ENCODE peak calls at places on chromosomes 4 and X, in nine cellular contexts. K, X, P, F, A, D, V, G and T are unnamed samples.

GRCh38 chr4:139552908-139553307 is 3.1 kb downstream of the SETD7 start:
- DNase-seq in K (no peak), X (no peak), P (no peak), F (no peak), A (no peak), D (no peak), V (no peak), G (no peak), T (no peak)

GRCh38 chrX:2691543-2692220 is 587 bp downstream of the CD99 start:
- DNase-seq in K (no peak), X (peak), P (no peak), F (peak), A (no peak), D (no peak), V (no peak), G (no peak), T (peak)

GRCh38 chr4:53592686-53593641 is 1.7 kb upstream of the LNX1 start:
- DNase-seq in K (no peak), X (peak), P (no peak), F (no peak), A (no peak), D (no peak), V (no peak), G (no peak), T (no peak)

GRCh38 chr4:132417220-132417619 is 731.9 kb upstream of the PCDH10 start:
- DNase-seq in K (no peak), X (no peak), P (no peak), F (no peak), A (no peak), D (no peak), V (no peak), G (no peak), T (no peak)

GRCh38 chr4:128524311-128524710 is 236.7 kb upstream of the PGRMC2 start:
- DNase-seq in K (no peak), X (peak), P (no peak), F (no peak), A (no peak), D (no peak), V (no peak), G (no peak), T (no peak)

GRCh38 chr4:127370495-127371069 is 262.2 kb upstream of the INTU start:
- DNase-seq in K (no peak), X (peak), P (no peak), F (no peak), A (no peak), D (no peak), V (no peak), G (no peak), T (no peak)

GRCh38 chr4:5435201-5435600 is 273.2 kb downstream of the EVC2 start:
- DNase-seq in K (no peak), X (no peak), P (no peak), F (no peak), A (no peak), D (no peak), V (no peak), G (no peak), T (no peak)

GRCh38 chr4:118953276-118953675 is 64.6 kb downstream of the SYNPO2 start:
- DNase-seq in K (no peak), X (no peak), P (no peak), F (no peak), A (no peak), D (no peak), V (no peak), G (no peak), T (no peak)

GRCh38 chr4:57911203-57911602 is 801.0 kb upstream of the IGFBP7 start:
- DNase-seq in K (no peak), X (no peak), P (no peak), F (no peak), A (no peak), D (no peak), V (no peak), G (no peak), T (no peak)

GRCh38 chr4:169244210-169244609 is 26.5 kb downstream of the SH3RF1 start:
- DNase-seq in K (no peak), X (no peak), P (no peak), F (no peak), A (no peak), D (no peak), V (no peak), G (no peak), T (peak)

GRCh38 chr4:131113273-131113672 is 2017.3 kb downstream of the C4orf33 start:
- DNase-seq in K (no peak), X (no peak), P (no peak), F (no peak), A (no peak), D (no peak), V (no peak), G (no peak), T (no peak)

GRCh38 chrX:129650821-129651510 is 3.8 kb downstream of the APLN start:
- DNase-seq in K (no peak), X (peak), P (no peak), F (no peak), A (no peak), D (no peak), V (no peak), G (no peak), T (no peak)

GRCh38 chrX:47540754-47541538 is 20.1 kb upstream of the ARAF start:
- DNase-seq in K (no peak), X (peak), P (peak), F (no peak), A (peak), D (peak), V (peak), G (no peak), T (peak)

GRCh38 chr4:122117743-122118142 is 34.4 kb upstream of the BLTP1 start:
- DNase-seq in K (no peak), X (no peak), P (no peak), F (no peak), A (no peak), D (no peak), V (no peak), G (no peak), T (no peak)

GRCh38 chrX:16664626-16665025 is 14.7 kb downstream of the S100G start:
- DNase-seq in K (no peak), X (no peak), P (no peak), F (no peak), A (no peak), D (no peak), V (no peak), G (no peak), T (no peak)

GRCh38 chr4:111678908-111679307 is 466.3 kb upstream of the FAM241A start:
- DNase-seq in K (no peak), X (no peak), P (no peak), F (no peak), A (no peak), D (no peak), V (no peak), G (no peak), T (no peak)

GRCh38 chr4:6342530-6343293 is 73.1 kb downstream of the WFS1 start:
- DNase-seq in K (no peak), X (no peak), P (peak), F (no peak), A (no peak), D (no peak), V (no peak), G (no peak), T (peak)

GRCh38 chr4:21018817-21019216 is 318.6 kb downstream of the PACRGL start:
- DNase-seq in K (no peak), X (no peak), P (no peak), F (no peak), A (no peak), D (no peak), V (no peak), G (no peak), T (no peak)

GRCh38 chrX:10030570-10030969 is 63.4 kb downstream of the CLDN34 start:
- DNase-seq in K (no peak), X (no peak), P (no peak), F (no peak), A (no peak), D (no peak), V (no peak), G (no peak), T (no peak)

GRCh38 chr4:177964693-177965168 is 522.5 kb upstream of the AGA start:
- DNase-seq in K (no peak), X (no peak), P (no peak), F (no peak), A (no peak), D (no peak), V (no peak), G (no peak), T (no peak)

GRCh38 chr4:110635155-110635479 is 12.2 kb upstream of the PITX2 start:
- DNase-seq in K (no peak), X (peak), P (no peak), F (no peak), A (no peak), D (no peak), V (no peak), G (no peak), T (no peak)

GRCh38 chr4:101022151-101023024 is 324.9 kb downstream of the PPP3CA start:
- DNase-seq in K (no peak), X (no peak), P (no peak), F (no peak), A (no peak), D (no peak), V (no peak), G (no peak), T (no peak)

GRCh38 chr4:183872531-183872930 is 32.6 kb upstream of the STOX2 start:
- DNase-seq in K (no peak), X (no peak), P (no peak), F (no peak), A (no peak), D (no peak), V (no peak), G (no peak), T (no peak)

GRCh38 chr4:65089666-65090065 is 580.6 kb downstream of the EPHA5 start:
- DNase-seq in K (no peak), X (no peak), P (no peak), F (no peak), A (no peak), D (no peak), V (no peak), G (no peak), T (peak)

GRCh38 chr4:55249476-55249875 is 96.6 kb upstream of the SRD5A3 start:
- DNase-seq in K (no peak), X (no peak), P (no peak), F (no peak), A (no peak), D (no peak), V (no peak), G (no peak), T (no peak)

GRCh38 chr4:169070895-169071218 is 60.8 kb upstream of the CBR4 start:
- DNase-seq in K (no peak), X (no peak), P (no peak), F (no peak), A (no peak), D (no peak), V (no peak), G (no peak), T (no peak)

GRCh38 chr4:108498925-108499324 is 121.5 kb upstream of the RPL34 start:
- DNase-seq in K (no peak), X (no peak), P (no peak), F (no peak), A (no peak), D (no peak), V (no peak), G (no peak), T (no peak)

GRCh38 chrX:19824603-19825002 is 62.8 kb downstream of the SH3KBP1 start:
- DNase-seq in K (no peak), X (no peak), P (no peak), F (no peak), A (no peak), D (no peak), V (peak), G (no peak), T (no peak)

GRCh38 chr4:114132830-114133229 is 153.4 kb upstream of the ARSJ start:
- DNase-seq in K (no peak), X (no peak), P (no peak), F (no peak), A (no peak), D (no peak), V (no peak), G (no peak), T (no peak)

GRCh38 chr4:4779486-4779885 is 80.0 kb upstream of the MSX1 start:
- DNase-seq in K (no peak), X (no peak), P (no peak), F (no peak), A (no peak), D (no peak), V (no peak), G (no peak), T (no peak)

GRCh38 chr4:2743518-2744445 is 12.4 kb downstream of the TNIP2 start:
- DNase-seq in K (no peak), X (peak), P (no peak), F (no peak), A (no peak), D (no peak), V (no peak), G (no peak), T (no peak)

GRCh38 chrX:150692837-150693781 is at the start of gene MTMR1:
- DNase-seq in K (peak), X (peak), P (peak), F (peak), A (peak), D (no peak), V (no peak), G (peak), T (peak)

GRCh38 chr4:1784395-1784788 is 8.7 kb upstream of the FGFR3 start:
- DNase-seq in K (no peak), X (no peak), P (no peak), F (no peak), A (no peak), D (peak), V (no peak), G (no peak), T (no peak)

GRCh38 chrX:45070116-45071007 is 130.3 kb downstream of the DIPK2B start:
- DNase-seq in K (no peak), X (peak), P (peak), F (no peak), A (no peak), D (no peak), V (peak), G (no peak), T (peak)

GRCh38 chrX:81354954-81355353 is 153.1 kb downstream of the SH3BGRL start:
- DNase-seq in K (no peak), X (no peak), P (no peak), F (no peak), A (no peak), D (no peak), V (no peak), G (no peak), T (no peak)

GRCh38 chr4:24519649-24520048 is 64.7 kb downstream of the DHX15 start:
- DNase-seq in K (no peak), X (no peak), P (no peak), F (no peak), A (no peak), D (no peak), V (peak), G (no peak), T (no peak)

GRCh38 chr4:7793186-7793585 is 146.5 kb downstream of the AFAP1 start:
- DNase-seq in K (no peak), X (no peak), P (no peak), F (no peak), A (no peak), D (no peak), V (no peak), G (no peak), T (no peak)